ENCODE peak calls at places on chromosomes 6 and 20, in five cellular contexts. F, B, N, D and K are unnamed samples.

GRCh38 chr20:42082611-42083010 is 464.4 kb upstream of the CHD6 start:
- DNase-seq in F (no peak), B (no peak), D (peak), N (no peak), K (no peak)

GRCh38 chr6:98880486-98880885 is 46.1 kb downstream of the POU3F2 start:
- DNase-seq in N (peak), D (no peak), B (no peak), F (no peak), K (no peak)

GRCh38 chr20:53712212-53712977 is 118.8 kb upstream of the ZNF217 start:
- DNase-seq in N (no peak), D (no peak), B (no peak), F (peak), K (no peak)

GRCh38 chr20:53346266-53346665 is 247.4 kb downstream of the ZNF217 start:
- DNase-seq in N (no peak), F (peak), D (no peak), B (no peak), K (no peak)

GRCh38 chr6:101747160-101747559 is 353.7 kb downstream of the GRIK2 start:
- DNase-seq in F (no peak), N (no peak), B (no peak), D (no peak), K (no peak)

GRCh38 chr6:117384659-117385058 is 41.1 kb downstream of the ROS1 start:
- DNase-seq in B (no peak), D (peak), F (no peak), N (no peak), K (no peak)

GRCh38 chr20:5448449-5449118 is 131.8 kb upstream of the PROKR2 start:
- DNase-seq in F (peak), D (peak), N (no peak), B (peak), K (peak)

GRCh38 chr20:13552061-13552460 is 86.7 kb downstream of the TASP1 start:
- DNase-seq in B (peak), F (no peak), D (no peak), N (no peak), K (no peak)

GRCh38 chr20:967796-968742 is 34.0 kb downstream of the RSPO4 start:
- DNase-seq in N (peak), F (peak), B (peak), D (peak), K (no peak)

GRCh38 chr6:143516700-143517446 is 5.4 kb upstream of the FUCA2 start:
- DNase-seq in D (peak), B (no peak), F (no peak), N (no peak), K (no peak)

GRCh38 chr20:41618807-41619294 is 674 bp upstream of the CHD6 start:
- DNase-seq in B (peak), N (no peak), D (no peak), F (no peak), K (no peak)

GRCh38 chr20:16530201-16530681 is 43.0 kb downstream of the KIF16B start:
- DNase-seq in N (no peak), F (peak), B (peak), D (no peak), K (no peak)

GRCh38 chr6:79239538-79240168 is 5.2 kb upstream of the HMGN3 start:
- DNase-seq in F (no peak), N (peak), D (no peak), B (no peak), K (no peak)

GRCh38 chr6:129936329-129937165 is 75.4 kb upstream of the TMEM244 start:
- DNase-seq in B (peak), D (peak), F (peak), N (peak), K (peak)

GRCh38 chr6:38259736-38260135 is 380.0 kb downstream of the BTBD9 start:
- DNase-seq in N (no peak), B (no peak), F (no peak), D (no peak), K (no peak)

GRCh38 chr20:1934578-1935573 is 39.7 kb downstream of the SIRPA start:
- DNase-seq in F (no peak), D (no peak), B (no peak), N (no peak), K (no peak)

GRCh38 chr6:96926425-96926824 is 1.9 kb downstream of the KLHL32 start:
- DNase-seq in D (peak), N (no peak), B (no peak), F (no peak), K (no peak)

GRCh38 chr6:76852776-76853175 is 610.5 kb downstream of the HTR1B start:
- DNase-seq in B (no peak), N (no peak), D (no peak), F (no peak), K (no peak)

GRCh38 chr20:47352332-47353223 is 3.9 kb downstream of the ZMYND8 start:
- DNase-seq in D (no peak), N (no peak), B (peak), F (no peak), K (no peak)

GRCh38 chr20:25336561-25337422 is 53.8 kb downstream of the ABHD12 start:
- DNase-seq in D (peak), N (no peak), B (peak), F (peak), K (peak)

GRCh38 chr20:37989601-37990001 is 43.7 kb downstream of the TTI1 start:
- DNase-seq in N (no peak), D (no peak), B (no peak), F (no peak), K (no peak)

GRCh38 chr20:34861386-34862084 is 11.1 kb downstream of the GGT7 start:
- DNase-seq in F (no peak), B (no peak), N (no peak), D (no peak), K (no peak)

GRCh38 chr20:47686545-47686944 is 98.7 kb downstream of the SULF2 start:
- DNase-seq in D (peak), N (no peak), B (no peak), F (no peak), K (no peak)

GRCh38 chr6:153312633-153313032 is 181.6 kb upstream of the RGS17 start:
- DNase-seq in N (no peak), B (peak), D (peak), F (peak), K (peak)

GRCh38 chr20:34473262-34473883 is 42.8 kb upstream of the DYNLRB1 start:
- DNase-seq in B (peak), F (peak), N (no peak), D (peak), K (peak)

GRCh38 chr6:131894735-131895424 is 56.3 kb downstream of the CCN2 start:
- DNase-seq in F (peak), B (no peak), D (no peak), N (no peak), K (no peak)

GRCh38 chr6:31058128-31058894 is 48.0 kb downstream of the MUC22 start:
- DNase-seq in N (no peak), F (peak), B (peak), D (peak), K (no peak)

GRCh38 chr6:18528084-18528743 is 141.1 kb downstream of the RNF144B start:
- DNase-seq in F (no peak), D (no peak), N (no peak), B (no peak), K (no peak)

GRCh38 chr6:80376411-80376810 is 269.9 kb downstream of the BCKDHB start:
- DNase-seq in N (no peak), D (no peak), B (no peak), F (no peak), K (no peak)
- TF ChIP-seq HDAC2 in N (no peak), D (no peak), B (no peak), F (no peak), K (no peak)

GRCh38 chr6:133767571-133767970 is 121.3 kb upstream of the TCF21 start:
- DNase-seq in F (no peak), B (no peak), D (no peak), N (no peak), K (no peak)

GRCh38 chr6:133764813-133765208 is 124.1 kb upstream of the TCF21 start:
- DNase-seq in B (no peak), D (no peak), F (no peak), N (no peak), K (no peak)

GRCh38 chr6:133768656-133769295 is 120.1 kb upstream of the TCF21 start:
- DNase-seq in D (peak), F (no peak), N (no peak), B (no peak), K (no peak)

GRCh38 chr6:133761706-133762105 is 127.2 kb upstream of the TCF21 start:
- DNase-seq in B (no peak), F (no peak), N (no peak), D (no peak), K (no peak)

GRCh38 chr6:133764011-133764812 is 124.7 kb upstream of the TCF21 start:
- DNase-seq in F (no peak), B (no peak), N (no peak), D (no peak), K (no peak)
- TF ChIP-seq HDAC2 in F (no peak), B (no peak), N (no peak), D (no peak), K (no peak)

GRCh38 chr6:163500105-163500504 is 85.6 kb downstream of the QKI start:
- DNase-seq in F (no peak), D (no peak), N (no peak), B (no peak), K (no peak)
- TF ChIP-seq HDAC2 in F (no peak), D (no peak), N (no peak), B (no peak), K (no peak)

DNA sequence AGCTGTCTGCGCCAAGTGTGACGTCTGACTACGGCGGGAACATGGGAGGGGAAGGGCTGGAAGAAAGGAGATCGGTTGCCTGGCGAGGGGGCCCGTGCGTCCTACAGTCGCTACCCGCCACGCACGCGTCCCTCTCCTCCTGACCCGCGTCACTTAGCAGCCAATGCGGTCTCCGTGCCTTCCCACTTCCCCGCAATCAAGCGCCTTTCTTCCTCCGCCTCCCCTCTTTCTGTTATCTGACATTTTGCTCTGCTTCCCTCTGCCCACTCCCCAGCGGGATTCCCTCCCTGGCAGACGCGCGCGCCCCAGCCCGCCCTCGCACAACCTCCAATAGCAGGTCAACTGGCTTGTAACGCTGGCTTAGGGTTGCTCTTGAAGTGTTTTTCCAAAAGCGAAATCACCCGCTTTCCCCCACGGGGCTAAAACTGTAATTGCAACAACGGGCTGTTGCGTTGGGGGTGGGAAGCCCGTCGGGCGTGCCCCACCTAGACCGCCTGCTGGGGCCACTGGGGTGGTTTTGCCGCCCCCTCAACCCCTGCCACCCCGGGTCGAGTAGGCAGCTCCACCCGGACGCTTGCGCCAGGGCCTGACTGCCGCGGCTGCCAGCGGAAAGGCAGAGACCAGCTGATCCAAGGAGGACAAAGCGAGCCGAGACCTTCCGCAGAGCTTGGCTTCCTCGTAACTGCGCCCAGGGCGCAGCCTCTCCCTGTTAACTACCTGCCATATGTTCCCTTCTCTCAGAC is 6.2 kb upstream of the SOX4 start:
- DNase-seq in F (peak), D (no peak), B (peak), N (no peak), K (no peak)
- TF ChIP-seq HDAC2 in F (no peak), D (no peak), B (no peak), N (no peak), K (peak)

GRCh38 chr20:18005170-18005989 is 36.6 kb downstream of the MGME1 start:
- DNase-seq in N (peak), B (no peak), F (no peak), D (no peak), K (no peak)
- TF ChIP-seq HDAC2 in N (no peak), B (no peak), F (no peak), D (no peak), K (no peak)